ENCODE peak calls at places on chromosomes 12 and 14, in four cellular contexts. One of them, this sample, is unnamed.

GRCh38 chr12:42094277-42094676 is 50.4 kb downstream of the GXYLT1 start:
- DNase-seq in fibroblast of lung: peak
- DNase-seq in mesothelial cell of epicardium: no peak
- DNase-seq in RWPE1: peak
- DNase-seq in this sample: peak

GRCh38 chr12:75862692-75863471 is 168.7 kb downstream of the PHLDA1 start:
- DNase-seq in mesothelial cell of epicardium: no peak
- DNase-seq in fibroblast of lung: peak
- DNase-seq in RWPE1: peak
- DNase-seq in this sample: peak

GRCh38 chr12:30818562-30818961 is 63.8 kb upstream of the CAPRIN2 start:
- DNase-seq in mesothelial cell of epicardium: no peak
- DNase-seq in RWPE1: no peak
- DNase-seq in fibroblast of lung: no peak
- DNase-seq in this sample: no peak

GRCh38 chr14:77044776-77045569 is 16.5 kb upstream of the IRF2BPL start:
- DNase-seq in RWPE1: peak
- DNase-seq in fibroblast of lung: peak
- DNase-seq in mesothelial cell of epicardium: no peak
- DNase-seq in this sample: no peak

GRCh38 chr12:108204618-108205017 is 75.5 kb downstream of the WSCD2 start:
- DNase-seq in fibroblast of lung: no peak
- DNase-seq in RWPE1: no peak
- DNase-seq in mesothelial cell of epicardium: no peak
- DNase-seq in this sample: no peak

GRCh38 chr12:132773077-132774020 is 11.7 kb upstream of the ANKLE2 start:
- DNase-seq in RWPE1: no peak
- DNase-seq in mesothelial cell of epicardium: no peak
- DNase-seq in fibroblast of lung: no peak
- DNase-seq in this sample: no peak

GRCh38 chr12:110913119-110914056 is 7.0 kb downstream of the MYL2 start:
- DNase-seq in fibroblast of lung: no peak
- DNase-seq in mesothelial cell of epicardium: no peak
- DNase-seq in RWPE1: no peak
- DNase-seq in this sample: no peak

GRCh38 chr12:63919758-63920157 is 75.3 kb downstream of the SRGAP1 start:
- DNase-seq in fibroblast of lung: peak
- DNase-seq in RWPE1: no peak
- DNase-seq in mesothelial cell of epicardium: no peak
- DNase-seq in this sample: no peak

GRCh38 chr12:47963340-47964040 is at the start of gene TMEM106C:
- DNase-seq in RWPE1: peak
- DNase-seq in mesothelial cell of epicardium: peak
- DNase-seq in fibroblast of lung: peak
- DNase-seq in this sample: peak
- TF ChIP-seq CTCF in RWPE1: peak
- TF ChIP-seq CTCF in mesothelial cell of epicardium: peak
- TF ChIP-seq CTCF in fibroblast of lung: peak
- TF ChIP-seq CTCF in this sample: peak

GRCh38 chr12:3193131-3193530 is 116.0 kb downstream of the TSPAN9 start:
- DNase-seq in fibroblast of lung: no peak
- DNase-seq in mesothelial cell of epicardium: no peak
- DNase-seq in RWPE1: no peak
- DNase-seq in this sample: no peak
- TF ChIP-seq CTCF in fibroblast of lung: no peak
- TF ChIP-seq CTCF in mesothelial cell of epicardium: no peak
- TF ChIP-seq CTCF in RWPE1: no peak
- TF ChIP-seq CTCF in this sample: no peak

DNA sequence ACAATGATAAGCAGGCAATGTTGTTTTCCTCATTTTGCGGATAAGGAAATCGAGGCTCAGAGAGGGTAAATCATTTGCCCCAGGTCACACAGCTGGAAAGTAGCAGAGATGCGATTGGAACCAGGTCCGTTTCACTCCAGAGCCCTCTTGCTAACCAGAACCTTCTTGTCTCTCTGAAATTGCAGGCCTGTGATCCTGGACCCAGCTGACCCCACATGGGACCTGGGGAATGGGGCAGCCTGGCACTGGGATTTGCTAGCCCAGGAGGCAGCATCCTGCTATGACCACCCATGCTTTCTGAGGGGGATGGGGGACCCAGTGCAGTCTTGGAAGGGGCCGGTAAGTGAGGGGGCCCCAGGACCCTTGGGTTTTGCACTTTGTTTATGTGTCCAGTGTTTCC is 9.5 kb downstream of the OAS3 start:
- DNase-seq in mesothelial cell of epicardium: no peak
- DNase-seq in fibroblast of lung: no peak
- DNase-seq in RWPE1: no peak
- DNase-seq in this sample: no peak
- TF ChIP-seq CTCF in mesothelial cell of epicardium: no peak
- TF ChIP-seq CTCF in fibroblast of lung: no peak
- TF ChIP-seq CTCF in RWPE1: no peak
- TF ChIP-seq CTCF in this sample: no peak

GRCh38 chr14:100127853-100128455 is 31.5 kb downstream of the DEGS2 start:
- DNase-seq in mesothelial cell of epicardium: no peak
- DNase-seq in RWPE1: no peak
- DNase-seq in fibroblast of lung: no peak
- DNase-seq in this sample: no peak

GRCh38 chr14:100129161-100129589 is 30.3 kb downstream of the DEGS2 start:
- DNase-seq in mesothelial cell of epicardium: no peak
- DNase-seq in RWPE1: no peak
- DNase-seq in fibroblast of lung: peak
- DNase-seq in this sample: no peak

GRCh38 chr14:100126401-100126800 is 33.0 kb downstream of the DEGS2 start:
- DNase-seq in RWPE1: no peak
- DNase-seq in fibroblast of lung: no peak
- DNase-seq in mesothelial cell of epicardium: no peak
- DNase-seq in this sample: no peak

GRCh38 chr14:100130471-100130870 is 29.0 kb downstream of the DEGS2 start:
- DNase-seq in RWPE1: no peak
- DNase-seq in mesothelial cell of epicardium: no peak
- DNase-seq in fibroblast of lung: no peak
- DNase-seq in this sample: no peak

DNA sequence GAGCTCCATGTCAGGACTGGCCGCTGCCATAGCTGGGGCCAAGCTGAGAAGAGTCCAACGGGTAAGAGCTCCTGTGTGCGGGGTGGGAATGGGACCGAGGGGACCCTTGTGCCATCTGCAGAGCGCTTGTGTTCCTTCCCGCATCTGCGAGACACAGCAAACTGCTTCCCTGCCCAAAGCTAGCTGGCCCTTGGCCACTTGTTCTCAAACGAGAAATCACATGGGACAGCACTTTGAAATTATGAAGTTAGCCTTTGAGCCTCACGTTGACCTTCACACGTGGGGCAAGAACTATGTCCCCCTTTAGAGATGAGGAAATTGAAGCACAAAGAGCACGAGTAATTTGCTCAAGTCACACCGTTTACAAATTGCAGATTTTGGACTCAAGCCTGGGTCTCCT is 30.8 kb downstream of the DEGS2 start:
- DNase-seq in RWPE1: no peak
- DNase-seq in mesothelial cell of epicardium: no peak
- DNase-seq in fibroblast of lung: no peak
- DNase-seq in this sample: no peak
- TF ChIP-seq CTCF in RWPE1: no peak
- TF ChIP-seq CTCF in mesothelial cell of epicardium: no peak
- TF ChIP-seq CTCF in fibroblast of lung: no peak
- TF ChIP-seq CTCF in this sample: no peak

GRCh38 chr14:100901391-100902183 is 1.9 kb downstream of the RTL1 start:
- DNase-seq in fibroblast of lung: no peak
- DNase-seq in mesothelial cell of epicardium: no peak
- DNase-seq in RWPE1: no peak
- DNase-seq in this sample: no peak

GRCh38 chr14:100902295-100902694 is 1.2 kb downstream of the RTL1 start:
- DNase-seq in fibroblast of lung: no peak
- DNase-seq in RWPE1: no peak
- DNase-seq in mesothelial cell of epicardium: no peak
- DNase-seq in this sample: no peak

GRCh38 chr14:100898935-100899840 is 4.3 kb downstream of the RTL1 start:
- DNase-seq in RWPE1: no peak
- DNase-seq in fibroblast of lung: no peak
- DNase-seq in mesothelial cell of epicardium: no peak
- DNase-seq in this sample: no peak

GRCh38 chr14:100899841-100900771 is 3.4 kb downstream of the RTL1 start:
- DNase-seq in RWPE1: no peak
- DNase-seq in mesothelial cell of epicardium: no peak
- DNase-seq in fibroblast of lung: no peak
- DNase-seq in this sample: no peak

DNA sequence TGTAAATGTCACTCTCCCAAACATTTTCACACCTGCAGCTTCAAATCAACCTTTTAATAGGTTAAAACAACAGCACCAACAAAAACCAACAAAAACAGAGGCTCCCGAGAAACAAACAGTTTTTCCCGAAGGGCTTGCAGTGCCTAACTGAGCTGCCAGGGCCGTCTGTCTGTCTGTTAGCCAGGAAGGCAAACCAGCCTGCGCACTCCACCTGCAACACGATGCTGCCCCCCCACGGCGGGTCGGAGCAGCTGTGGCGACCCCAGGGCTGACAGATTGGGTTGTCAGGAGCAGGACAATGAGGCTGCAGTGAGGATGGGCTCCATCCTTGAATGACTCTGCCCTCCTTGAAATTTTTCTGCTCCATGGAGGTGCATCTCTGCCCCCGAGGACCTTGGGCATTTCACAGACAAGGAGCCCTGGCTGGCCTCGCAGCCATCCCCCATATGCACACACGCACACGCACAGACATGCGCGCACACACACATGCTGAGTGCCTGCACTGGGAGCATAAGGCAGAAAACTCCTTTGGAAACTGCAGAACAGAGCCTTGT is 2.6 kb downstream of the RTL1 start:
- DNase-seq in fibroblast of lung: no peak
- DNase-seq in mesothelial cell of epicardium: peak
- DNase-seq in RWPE1: no peak
- DNase-seq in this sample: no peak
- TF ChIP-seq CTCF in fibroblast of lung: no peak
- TF ChIP-seq CTCF in mesothelial cell of epicardium: peak
- TF ChIP-seq CTCF in RWPE1: peak
- TF ChIP-seq CTCF in this sample: no peak

DNA sequence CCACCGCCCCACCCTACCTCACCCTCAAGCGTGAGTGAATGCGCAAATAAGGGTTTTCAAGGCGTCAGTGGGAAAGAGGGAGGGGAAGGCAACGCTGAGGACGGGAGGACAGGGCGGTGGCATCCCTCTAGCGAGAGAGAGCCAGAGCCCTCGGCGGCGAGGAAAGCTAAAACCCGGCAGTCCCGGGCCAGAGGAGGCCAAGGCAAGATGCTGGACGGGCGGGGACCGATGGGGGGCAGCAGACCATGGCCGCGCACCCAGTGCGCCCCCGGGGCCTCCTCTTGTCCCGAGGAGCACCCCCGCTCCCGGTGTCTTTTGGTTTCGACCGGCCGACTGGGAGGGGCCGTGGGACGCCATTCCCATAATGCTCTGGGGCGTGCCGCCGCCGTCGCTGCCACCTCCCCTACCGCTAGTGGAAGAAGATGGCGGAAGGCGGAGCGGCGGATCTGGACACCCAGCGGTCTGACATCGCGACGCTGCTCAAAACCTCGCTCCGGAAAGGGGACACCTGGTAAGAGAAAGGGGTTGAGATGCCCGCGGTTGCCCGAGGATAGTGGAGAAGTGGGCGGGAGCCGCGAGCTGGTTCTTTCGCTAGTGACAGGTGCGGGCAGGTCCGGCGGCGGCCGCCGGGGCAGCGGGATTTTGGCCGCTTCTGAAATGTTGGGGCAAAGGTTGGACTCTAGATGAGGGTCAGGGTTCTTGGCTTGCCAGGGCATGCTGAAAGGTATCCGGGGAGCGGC is at the start of gene USP15:
- DNase-seq in mesothelial cell of epicardium: peak
- DNase-seq in fibroblast of lung: peak
- DNase-seq in RWPE1: peak
- DNase-seq in this sample: peak
- TF ChIP-seq CTCF in mesothelial cell of epicardium: peak
- TF ChIP-seq CTCF in fibroblast of lung: peak
- TF ChIP-seq CTCF in RWPE1: peak
- TF ChIP-seq CTCF in this sample: peak

GRCh38 chr14:24366375-24366663 is 1.7 kb upstream of the NFATC4 start:
- DNase-seq in mesothelial cell of epicardium: no peak
- DNase-seq in fibroblast of lung: no peak
- DNase-seq in RWPE1: no peak
- DNase-seq in this sample: no peak

GRCh38 chr14:24366664-24367505 is 1.1 kb upstream of the NFATC4 start:
- DNase-seq in RWPE1: no peak
- DNase-seq in fibroblast of lung: peak
- DNase-seq in mesothelial cell of epicardium: peak
- DNase-seq in this sample: peak

GRCh38 chr14:24364841-24365240 is 3.1 kb upstream of the NFATC4 start:
- DNase-seq in mesothelial cell of epicardium: no peak
- DNase-seq in fibroblast of lung: no peak
- DNase-seq in RWPE1: no peak
- DNase-seq in this sample: no peak

GRCh38 chr14:24367506-24368214 is at the start of gene NFATC4:
- DNase-seq in RWPE1: no peak
- DNase-seq in fibroblast of lung: peak
- DNase-seq in mesothelial cell of epicardium: peak
- DNase-seq in this sample: peak

GRCh38 chr14:24365600-24366374 is 2.2 kb upstream of the NFATC4 start:
- DNase-seq in fibroblast of lung: peak
- DNase-seq in mesothelial cell of epicardium: peak
- DNase-seq in RWPE1: no peak
- DNase-seq in this sample: peak
- TF ChIP-seq CTCF in fibroblast of lung: peak
- TF ChIP-seq CTCF in mesothelial cell of epicardium: peak
- TF ChIP-seq CTCF in RWPE1: peak
- TF ChIP-seq CTCF in this sample: peak

GRCh38 chr12:66149702-66150398 is 19.3 kb upstream of the LLPH start:
- DNase-seq in mesothelial cell of epicardium: no peak
- DNase-seq in fibroblast of lung: no peak
- DNase-seq in RWPE1: no peak
- DNase-seq in this sample: no peak
- TF ChIP-seq CTCF in mesothelial cell of epicardium: peak
- TF ChIP-seq CTCF in fibroblast of lung: no peak
- TF ChIP-seq CTCF in RWPE1: no peak
- TF ChIP-seq CTCF in this sample: peak

GRCh38 chr12:8950702-8951478 is 1.4 kb upstream of the M6PR start:
- DNase-seq in fibroblast of lung: no peak
- DNase-seq in mesothelial cell of epicardium: no peak
- DNase-seq in RWPE1: no peak
- DNase-seq in this sample: no peak
- TF ChIP-seq CTCF in fibroblast of lung: no peak
- TF ChIP-seq CTCF in mesothelial cell of epicardium: no peak
- TF ChIP-seq CTCF in RWPE1: no peak
- TF ChIP-seq CTCF in this sample: no peak

GRCh38 chr12:121915841-121916321 is 2.5 kb upstream of the CFAP251 start:
- DNase-seq in fibroblast of lung: no peak
- DNase-seq in RWPE1: no peak
- DNase-seq in mesothelial cell of epicardium: no peak
- DNase-seq in this sample: no peak

GRCh38 chr12:121918679-121919038 is 267 bp downstream of the CFAP251 start:
- DNase-seq in RWPE1: no peak
- DNase-seq in mesothelial cell of epicardium: no peak
- DNase-seq in fibroblast of lung: no peak
- DNase-seq in this sample: no peak

GRCh38 chr12:121917950-121918678 is at the start of gene CFAP251:
- DNase-seq in RWPE1: peak
- DNase-seq in mesothelial cell of epicardium: peak
- DNase-seq in fibroblast of lung: peak
- DNase-seq in this sample: no peak

GRCh38 chr12:121921106-121921505 is 2.7 kb downstream of the CFAP251 start:
- DNase-seq in fibroblast of lung: no peak
- DNase-seq in RWPE1: no peak
- DNase-seq in mesothelial cell of epicardium: no peak
- DNase-seq in this sample: no peak

GRCh38 chr12:121916719-121917118 is 1.7 kb upstream of the CFAP251 start:
- DNase-seq in mesothelial cell of epicardium: no peak
- DNase-seq in fibroblast of lung: peak
- DNase-seq in RWPE1: no peak
- DNase-seq in this sample: no peak
- TF ChIP-seq CTCF in mesothelial cell of epicardium: no peak
- TF ChIP-seq CTCF in fibroblast of lung: peak
- TF ChIP-seq CTCF in RWPE1: no peak
- TF ChIP-seq CTCF in this sample: peak